ENCODE peak calls at places on chromosomes 16 and 17, in five cellular contexts. E is K562, T is HepG2, V is GM12878, K is H1. X is an unnamed sample.

GRCh38 chr17:58487589-58488427 is at the start of gene HSF5:
- DNase-seq in E (no peak), T (no peak), V (no peak), K (peak), X (no peak)

GRCh38 chr17:18921912-18922451 is 30.0 kb upstream of the SLC5A10 start:
- DNase-seq in E (no peak), T (no peak), V (peak), K (no peak), X (peak)

GRCh38 chr16:82638095-82638798 is 11.5 kb downstream of the CDH13 start:
- DNase-seq in E (no peak), T (no peak), V (no peak), K (no peak), X (no peak)

GRCh38 chr17:56982312-56982711 is 4.4 kb downstream of the SCPEP1 start:
- DNase-seq in E (peak), T (no peak), V (no peak), K (no peak), X (no peak)

GRCh38 chr16:22075043-22075757 is 17.1 kb upstream of the VWA3A start:
- DNase-seq in E (no peak), T (no peak), V (no peak), K (no peak), X (no peak)

GRCh38 chr17:40675905-40676304 is 10.9 kb upstream of the KRT222 start:
- DNase-seq in E (no peak), T (no peak), V (no peak), K (no peak), X (no peak)

GRCh38 chr16:25838724-25839186 is 147.0 kb downstream of the HS3ST4 start:
- DNase-seq in E (peak), T (peak), V (peak), K (peak), X (peak)

GRCh38 chr17:37706446-37706845 is 38.4 kb downstream of the HNF1B start:
- DNase-seq in E (no peak), T (peak), V (no peak), K (no peak), X (no peak)

GRCh38 chr16:401468-402348 is at the start of gene DECR2:
- DNase-seq in E (peak), T (peak), V (peak), K (peak), X (peak)

GRCh38 chr16:66541388-66542360 is 8.2 kb downstream of the TK2 start:
- DNase-seq in E (no peak), T (no peak), V (no peak), K (no peak), X (no peak)

GRCh38 chr16:57039148-57039812 is 49.9 kb downstream of the NLRC5 start:
- DNase-seq in E (no peak), T (no peak), V (peak), K (no peak), X (no peak)

GRCh38 chr17:68100000-68100641 is 64.6 kb downstream of the KPNA2 start:
- DNase-seq in E (no peak), T (peak), V (no peak), K (no peak), X (no peak)

GRCh38 chr16:29765167-29766032 is 12.7 kb upstream of the ZG16 start:
- DNase-seq in E (no peak), T (peak), V (no peak), K (no peak), X (no peak)

GRCh38 chr16:25045696-25046381 is 30.7 kb upstream of the ARHGAP17 start:
- DNase-seq in E (no peak), T (no peak), V (no peak), K (no peak), X (peak)

DNA sequence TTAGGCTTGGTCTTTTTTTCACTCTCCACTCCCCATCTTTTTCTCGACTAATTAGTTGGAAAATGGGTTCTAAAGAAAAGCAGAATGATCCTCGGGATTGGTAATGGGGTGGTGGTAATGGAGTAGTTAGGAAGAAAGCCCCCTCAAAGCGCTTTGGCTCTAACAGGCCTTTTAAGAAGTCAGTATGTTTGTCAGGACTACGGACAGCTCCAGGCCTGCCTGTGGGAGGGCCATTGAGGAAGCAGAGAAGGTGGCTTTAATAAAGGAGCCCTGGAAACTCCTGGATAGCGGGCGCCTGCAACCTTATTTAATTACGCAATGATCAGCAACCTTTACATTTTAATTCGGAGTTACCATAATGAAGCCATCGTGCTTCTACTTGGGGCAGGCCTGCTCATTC is 110.3 kb upstream of the N4BP1 start:
- DNase-seq in E (no peak), T (peak), V (no peak), K (peak), X (no peak)
- TF ChIP-seq HDAC2 in E (no peak), T (no peak), V (no peak), K (no peak), X (no peak)

DNA sequence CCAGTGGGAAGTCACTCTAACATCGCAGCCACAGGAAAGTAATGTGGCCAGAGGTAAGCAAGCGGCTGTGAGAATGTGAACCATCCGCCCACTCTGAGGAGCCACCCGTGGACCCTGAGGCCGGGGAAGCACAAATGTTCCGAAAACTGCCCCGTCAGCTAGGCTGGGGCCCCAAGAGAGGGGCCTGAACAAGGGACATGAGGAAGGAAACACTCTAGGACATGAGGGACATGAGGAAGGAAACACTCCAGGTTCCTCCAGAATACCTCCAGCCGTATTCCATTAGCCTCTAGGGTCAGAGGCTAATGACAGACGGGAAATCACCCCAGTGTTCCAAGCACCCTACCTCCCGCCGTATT is 317 bp downstream of the TEFM start:
- DNase-seq in E (peak), T (no peak), V (no peak), K (no peak), X (peak)
- TF ChIP-seq HDAC2 in E (no peak), T (no peak), V (no peak), K (no peak), X (no peak)

GRCh38 chr17:32342603-32343325 is 791 bp upstream of the C17orf75 start:
- DNase-seq in E (no peak), T (no peak), V (no peak), K (peak), X (peak)
- TF ChIP-seq HDAC2 in E (no peak), T (no peak), V (no peak), K (no peak), X (no peak)

GRCh38 chr17:29847527-29847931 is 82.5 kb downstream of the SSH2 start:
- DNase-seq in E (no peak), T (no peak), V (no peak), K (no peak), X (no peak)
- TF ChIP-seq HDAC2 in E (no peak), T (no peak), V (no peak), K (no peak), X (no peak)

DNA sequence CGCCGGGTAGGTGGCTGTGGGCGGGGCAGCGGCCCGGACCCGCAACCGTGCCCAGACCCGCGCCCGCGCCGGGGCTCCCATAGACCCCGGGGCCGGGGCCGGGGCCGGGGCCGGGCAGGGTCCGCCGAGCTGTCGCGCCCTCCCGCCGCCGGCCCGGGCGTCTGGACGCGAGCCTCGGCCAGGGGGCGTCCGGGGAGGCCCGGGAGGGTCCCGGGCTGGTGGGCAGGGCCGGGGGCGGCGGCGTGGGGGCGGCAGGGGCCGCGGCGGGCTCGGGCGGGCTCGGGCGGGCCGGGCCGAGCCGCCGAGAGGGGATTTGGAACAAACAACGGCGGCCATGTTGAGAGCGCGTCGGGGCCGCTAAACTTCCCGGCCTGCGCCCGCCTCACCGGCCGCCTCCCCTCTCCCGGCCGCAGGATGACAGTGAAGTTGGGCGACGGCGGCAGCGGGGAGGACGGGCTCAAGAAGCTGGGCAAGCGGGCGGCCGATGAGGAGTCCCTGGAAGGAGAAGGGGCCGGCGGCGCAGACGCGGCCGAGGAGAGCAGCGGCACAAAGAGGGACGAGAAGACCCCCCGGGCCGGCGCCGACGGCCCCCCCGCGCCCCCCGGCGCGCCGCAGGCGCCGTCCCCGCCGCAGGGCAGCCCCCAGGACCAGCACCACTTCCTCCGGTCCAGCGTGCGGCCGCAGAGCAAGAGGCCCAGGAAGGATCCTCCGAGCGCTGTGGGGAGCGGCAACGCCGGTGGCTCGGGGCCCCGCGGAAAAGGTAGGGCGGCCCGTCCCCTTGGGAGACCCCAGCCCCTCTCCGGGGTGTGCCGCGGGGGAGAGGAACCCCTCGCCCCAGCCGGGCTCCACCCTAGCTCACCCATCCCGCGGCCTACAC is 2.3 kb downstream of the CRAMP1 start:
- DNase-seq in E (peak), T (no peak), V (no peak), K (peak), X (peak)
- TF ChIP-seq HDAC2 in E (no peak), T (no peak), V (no peak), K (no peak), X (no peak)

GRCh38 chr17:81231766-81232581 is 6.9 kb downstream of the TEPSIN start:
- DNase-seq in E (no peak), T (no peak), V (no peak), K (no peak), X (no peak)

GRCh38 chr17:81229666-81229920 is 6.8 kb upstream of the CEP131 start:
- DNase-seq in E (no peak), T (no peak), V (no peak), K (no peak), X (no peak)

GRCh38 chr17:81231121-81231645 is 7.7 kb downstream of the TEPSIN start:
- DNase-seq in E (no peak), T (no peak), V (no peak), K (no peak), X (no peak)

GRCh38 chr17:81228834-81229665 is 6.3 kb upstream of the CEP131 start:
- DNase-seq in E (no peak), T (no peak), V (no peak), K (no peak), X (no peak)

GRCh38 chr17:81230043-81230820 is 7.5 kb upstream of the CEP131 start:
- DNase-seq in E (peak), T (no peak), V (no peak), K (no peak), X (peak)
- TF ChIP-seq HDAC2 in E (no peak), T (no peak), V (no peak), K (no peak), X (no peak)